ENCODE peak calls at places on chromosomes 12 and 14, in eight cellular contexts. W is H4, X is astrocyte, L is ELR, Y is endothelial cell, D is astrocyte of the cerebellum, S is Kasumi-1, A is mesothelial cell of epicardium. E is an unnamed sample.

GRCh38 chr12:93537769-93538168 is 34.7 kb upstream of the SOCS2 start:
- DNase-seq in W (no peak), X (no peak), L (no peak), Y (no peak), D (no peak), S (no peak), A (no peak), E (no peak)

GRCh38 chr12:46553911-46554310 is 181.3 kb upstream of the SLC38A2 start:
- DNase-seq in W (no peak), X (peak; percentile 40), L (peak; percentile 69), Y (no peak), D (no peak), S (no peak), A (no peak), E (no peak)

GRCh38 chr12:49296836-49297694 is 2.1 kb downstream of the PRPH start:
- DNase-seq in W (peak; percentile 42), X (no peak), L (peak; percentile 72), Y (no peak), D (no peak), S (no peak), A (no peak), E (peak; percentile 74)

GRCh38 chr12:57216931-57217871 is 607 bp downstream of the NXPH4 start:
- DNase-seq in W (no peak), X (no peak), L (peak; percentile 42), Y (no peak), D (no peak), S (no peak), A (no peak), E (no peak)

GRCh38 chr12:63028951-63029350 is 94.0 kb upstream of the PPM1H start:
- DNase-seq in W (no peak), X (no peak), L (no peak), Y (no peak), D (no peak), S (no peak), A (no peak), E (no peak)

GRCh38 chr12:31233061-31233730 is 92.8 kb downstream of the SINHCAF start:
- DNase-seq in W (no peak), X (no peak), L (no peak), Y (no peak), D (no peak), S (no peak), A (no peak), E (no peak)

GRCh38 chr12:27285395-27285794 is 41.3 kb downstream of the STK38L start:
- DNase-seq in W (no peak), X (peak; percentile 29), L (peak; percentile 21), Y (no peak), D (no peak), S (no peak), A (no peak), E (no peak)

GRCh38 chr14:73290279-73290678 is 53.0 kb downstream of the PAPLN start:
- DNase-seq in W (no peak), X (no peak), L (peak; percentile 14), Y (no peak), D (no peak), S (no peak), A (no peak), E (no peak)

GRCh38 chr12:89671469-89671868 is 37.2 kb downstream of the ATP2B1 start:
- DNase-seq in W (peak; percentile 63), X (peak; percentile 90), L (peak; percentile 55), Y (no peak), D (peak; percentile 90), S (no peak), A (no peak), E (no peak)

GRCh38 chr12:62522984-62523383 is 56.4 kb downstream of the MON2 start:
- DNase-seq in W (no peak), X (no peak), L (peak; percentile 41), Y (no peak), D (no peak), S (peak; percentile 32), A (no peak), E (no peak)

GRCh38 chr12:70757830-70758493 is 120.7 kb upstream of the PTPRB start:
- DNase-seq in W (no peak), X (no peak), L (no peak), Y (no peak), D (no peak), S (no peak), A (no peak), E (no peak)